ENCODE peak calls at places on chromosomes 2 and 18, in nine cellular contexts. R is activated T-cell treated with anti-CD3 and anti-CD28 coated beads for 1 hour; C is IMR-90; G is BJ; Q is NCI-H2171 treated with DMSO at 0.1 percent for 48 hours; Y is NCI-H748 treated with DMSO at 0.1 percent for 48 hours; E is renal cortical epithelial cell; U is brain pericyte; D is central memory CD4-positive, alpha-beta T cell. P is an unnamed sample.

GRCh38 chr18:51191139-51191717 is 6.3 kb downstream of the MEX3C start:
- DNase-seq in D (peak), R (no peak), Q (no peak), Y (no peak), C (no peak), G (no peak), U (no peak), E (no peak), P (peak)

GRCh38 chr18:31695989-31696388 is 11.6 kb upstream of the B4GALT6 start:
- DNase-seq in Q (peak), G (no peak), C (no peak), U (no peak), Y (no peak), R (no peak), E (no peak), D (no peak), P (no peak)

GRCh38 chr2:181038796-181039195 is 58.4 kb downstream of the UBE2E3 start:
- DNase-seq in Q (no peak), Y (no peak), E (no peak), U (no peak), C (peak), R (no peak), D (no peak), G (no peak), P (no peak)

GRCh38 chr2:191846787-191847620 is at the start of gene CAVIN2:
- DNase-seq in D (no peak), U (peak), E (peak), Q (no peak), C (peak), G (no peak), R (no peak), Y (no peak), P (no peak)

GRCh38 chr2:81658227-81658626 is 1353.7 kb upstream of the LRRTM1 start:
- DNase-seq in R (no peak), D (no peak), G (no peak), Y (no peak), U (no peak), Q (no peak), C (peak), E (peak), P (no peak)

GRCh38 chr2:236823976-236824375 is 254.4 kb downstream of the ACKR3 start:
- DNase-seq in Q (no peak), D (no peak), G (no peak), R (no peak), C (no peak), Y (no peak), E (no peak), U (no peak), P (no peak)

GRCh38 chr2:42138163-42139016 is 30.8 kb upstream of the EML4 start:
- DNase-seq in U (peak), Y (no peak), C (peak), R (no peak), Q (peak), G (peak), E (peak), D (no peak), P (no peak)

GRCh38 chr2:11248-11941 is 34.9 kb downstream of the FAM110C start:
- DNase-seq in G (no peak), E (peak), Q (peak), U (no peak), C (peak), R (peak), Y (no peak), D (peak), P (peak)

GRCh38 chr2:74747411-74748080 is 86.4 kb upstream of the HK2 start:
- DNase-seq in C (peak), D (no peak), Y (no peak), R (no peak), G (peak), U (no peak), E (peak), Q (no peak), P (no peak)

GRCh38 chr2:40361478-40361877 is 90.4 kb downstream of the SLC8A1 start:
- DNase-seq in R (no peak), D (no peak), G (no peak), Q (no peak), Y (no peak), C (no peak), E (no peak), U (no peak), P (no peak)

GRCh38 chr2:98912221-98912851 is 23.7 kb downstream of the CRACDL start:
- DNase-seq in U (peak), C (peak), R (no peak), Q (peak), Y (peak), G (peak), E (peak), D (no peak), P (no peak)

GRCh38 chr2:181586569-181587076 is 70.3 kb downstream of the CERKL start:
- DNase-seq in D (no peak), Q (peak), C (no peak), G (no peak), R (no peak), U (no peak), E (peak), Y (peak), P (no peak)

GRCh38 chr2:74552914-74553811 is 579 bp downstream of the LOXL3 start:
- DNase-seq in Y (no peak), Q (no peak), G (no peak), E (no peak), C (no peak), D (no peak), R (no peak), U (no peak), P (no peak)

GRCh38 chr2:85668009-85668856 is at the start of gene SFTPB:
- DNase-seq in R (no peak), E (peak), C (peak), G (no peak), Q (no peak), D (no peak), Y (no peak), U (no peak), P (no peak)

GRCh38 chr2:10561636-10562035 is 113.5 kb upstream of the ODC1 start:
- DNase-seq in R (no peak), D (no peak), Q (no peak), Y (no peak), U (no peak), C (no peak), G (no peak), E (no peak), P (no peak)

P was measured in CD4-positive, alpha-beta memory T cell.